ENCODE peak calls at places on chromosomes 11 and 22, in ten cellular contexts. M, E, B, S, Q, D, V, H, G and R are unnamed samples.

GRCh38 chr11:75654314-75654713 is 14.5 kb downstream of the MAP6 start:
- DNase-seq in H (no peak), G (no peak), D (no peak), V (no peak), M (no peak), E (no peak), Q (peak; percentile 14), B (no peak), S (peak; percentile 84), R (no peak)

GRCh38 chr11:6603287-6604080 is at the start of the genes ILK and RRP8:
- DNase-seq in H (peak; percentile 80), Q (peak; percentile 92), G (peak; percentile 90), B (peak; percentile 85), S (peak; percentile 86), V (peak; percentile 75), E (peak; percentile 62), D (peak; percentile 97), M (peak; percentile 91), R (peak; percentile 92)

GRCh38 chr22:19825016-19825339 is 29.7 kb downstream of the GNB1L start:
- DNase-seq in H (no peak), M (no peak), V (no peak), E (no peak), B (no peak), S (no peak), D (no peak), G (no peak), Q (no peak), R (no peak)

GRCh38 chr11:128026596-128026995 is 560.8 kb downstream of the ETS1 start:
- DNase-seq in B (no peak), E (no peak), Q (no peak), S (peak; percentile 98), M (no peak), D (no peak), G (no peak), H (no peak), V (no peak), R (no peak)

GRCh38 chr11:76448506-76448905 is 3.7 kb downstream of the EMSY start:
- DNase-seq in B (no peak), M (no peak), E (no peak), D (no peak), H (no peak), Q (no peak), G (no peak), S (no peak), V (no peak), R (no peak)

GRCh38 chr11:35750315-35750714 is 87.7 kb downstream of the TRIM44 start:
- DNase-seq in Q (no peak), E (no peak), B (no peak), M (no peak), D (no peak), V (no peak), G (no peak), S (no peak), H (no peak), R (no peak)

GRCh38 chr22:23118647-23119491 is 22.9 kb downstream of the RSPH14 start:
- DNase-seq in D (no peak), V (no peak), B (no peak), S (no peak), G (no peak), Q (no peak), H (no peak), E (no peak), M (no peak), R (no peak)

GRCh38 chr11:112377946-112378345 is 117.3 kb upstream of the PLET1 start:
- DNase-seq in G (no peak), B (peak; percentile 60), D (no peak), V (no peak), H (no peak), E (no peak), S (no peak), Q (no peak), M (no peak), R (no peak)

GRCh38 chr22:22666307-22667091 is 22.1 kb downstream of the GGTLC2 start:
- DNase-seq in H (no peak), G (peak; percentile 25), E (no peak), D (peak; percentile 57), Q (peak; percentile 36), S (peak; percentile 46), M (peak; percentile 52), V (no peak), B (no peak), R (no peak)

GRCh38 chr22:25067851-25068421 is 115.4 kb downstream of the KIAA1671 start:
- DNase-seq in E (peak; percentile 29), B (no peak), V (peak; percentile 82), M (no peak), G (no peak), Q (peak; percentile 75), H (peak; percentile 67), S (no peak), D (peak; percentile 52), R (no peak)

GRCh38 chr11:34405079-34405858 is 33.5 kb upstream of the CAT start:
- DNase-seq in S (no peak), M (no peak), E (no peak), B (no peak), V (no peak), D (no peak), G (no peak), H (no peak), Q (peak; percentile 3), R (no peak)

GRCh38 chr22:31618057-31618456 is 44.0 kb downstream of the PISD start:
- DNase-seq in H (no peak), S (no peak), B (peak; percentile 86), E (no peak), D (peak; percentile 47), G (no peak), M (no peak), V (no peak), Q (no peak), R (no peak)

GRCh38 chr11:35852056-35852455 is 91.8 kb upstream of the LDLRAD3 start:
- DNase-seq in V (no peak), E (no peak), D (no peak), M (no peak), G (no peak), H (no peak), Q (no peak), B (no peak), S (no peak), R (peak; percentile 31)

GRCh38 chr11:102564110-102564509 is 33.6 kb upstream of the MMP7 start:
- DNase-seq in M (no peak), V (no peak), S (peak; percentile 88), E (no peak), G (no peak), H (no peak), D (no peak), B (no peak), Q (no peak), R (no peak)

GRCh38 chr22:37126882-37127281 is 17.4 kb upstream of the TMPRSS6 start:
- DNase-seq in D (no peak), V (no peak), M (peak; percentile 49), B (no peak), S (no peak), H (no peak), G (no peak), Q (no peak), E (no peak), R (no peak)

GRCh38 chr11:83070044-83070877 is 1.4 kb downstream of the RAB30 start:
- DNase-seq in E (no peak), V (no peak), M (no peak), D (no peak), G (no peak), Q (no peak), B (no peak), S (peak; percentile 60), H (no peak), R (no peak)

GRCh38 chr11:128587415-128587814 is at the start of gene ETS1:
- DNase-seq in E (no peak), D (no peak), S (no peak), V (no peak), Q (no peak), G (peak; percentile 48), M (no peak), B (peak; percentile 20), H (no peak), R (no peak)

GRCh38 chr11:124753207-124753606 is 1.2 kb upstream of the VSIG2 start:
- DNase-seq in G (no peak), H (no peak), V (no peak), D (no peak), S (no peak), M (no peak), B (no peak), Q (no peak), E (no peak), R (no peak)

GRCh38 chr11:120172921-120173705 is 35.2 kb upstream of the TRIM29 start:
- DNase-seq in Q (no peak), H (no peak), G (no peak), B (no peak), D (no peak), V (no peak), M (peak; percentile 4), S (no peak), E (no peak), R (no peak)

GRCh38 chr22:38862375-38863329 is 9.4 kb downstream of the CBX6 start:
- DNase-seq in Q (peak; percentile 34), B (no peak), V (no peak), E (no peak), H (no peak), D (peak; percentile 40), S (no peak), G (no peak), M (no peak), R (peak; percentile 75)

GRCh38 chr11:83566948-83567347 is 280.8 kb upstream of the CCDC90B start:
- DNase-seq in S (peak; percentile 83), Q (no peak), E (no peak), M (no peak), B (no peak), G (no peak), V (no peak), D (no peak), H (no peak), R (no peak)

GRCh38 chr11:36222755-36223635 is 66.2 kb downstream of the COMMD9 start:
- DNase-seq in V (no peak), D (no peak), S (peak; percentile 38), G (no peak), M (no peak), E (no peak), Q (no peak), H (no peak), B (no peak), R (peak; percentile 29)

GRCh38 chr11:1382831-1383607 is 6.7 kb upstream of the BRSK2 start:
- DNase-seq in H (peak; percentile 68), E (peak; percentile 55), V (peak; percentile 73), M (peak; percentile 66), B (peak; percentile 56), D (peak; percentile 79), S (peak; percentile 79), G (peak; percentile 72), Q (peak; percentile 87), R (peak; percentile 67)

GRCh38 chr11:1073261-1073724 is 1.4 kb upstream of the MUC2 start:
- DNase-seq in H (no peak), M (no peak), V (peak; percentile 7), E (no peak), B (peak; percentile 49), Q (no peak), S (peak; percentile 46), G (peak; percentile 72), D (peak; percentile 86), R (peak; percentile 16)

GRCh38 chr11:110376711-110377324 is 52.9 kb upstream of the FDX1 start:
- DNase-seq in B (peak; percentile 90), M (peak; percentile 78), Q (peak; percentile 30), E (no peak), D (peak; percentile 42), V (no peak), G (peak; percentile 83), S (peak; percentile 79), H (no peak), R (peak; percentile 79)

GRCh38 chr11:91158297-91158696 is 935.4 kb upstream of the CHORDC1 start:
- DNase-seq in D (no peak), E (no peak), M (no peak), B (no peak), V (no peak), Q (no peak), S (no peak), G (no peak), H (no peak), R (no peak)

GRCh38 chr11:36446135-36446534 is 63.9 kb downstream of the TRAF6 start:
- DNase-seq in S (no peak), V (no peak), Q (no peak), M (no peak), B (no peak), H (no peak), E (no peak), G (no peak), D (no peak), R (no peak)